ENCODE peak calls at places on chromosomes 11 and 22, in nine cellular contexts. W is MCF 10A; X is stimulated activated CD4-positive, alpha-beta T cell treated with anti-CD3 and anti-CD28 coated beads, Interleukin-12 subunit alpha, Interleukin-12 subunit beta, amount 100 ng/mL, for 4 hours; R is GM23248; V is cardiac fibroblast; K is heart left ventricle; B is activated naive CD8-positive, alpha-beta T cell treated with anti-CD3 and anti-CD28 coated beads, Interleukin-2, amount 50 U/mL, for 16 hours; N is M059J; L is HAP-1. A is an unnamed sample.

GRCh38 chr11:16685914-16686313 is 52.5 kb upstream of the C11orf58 start:
- DNase-seq in R (no peak), L (peak; percentile 53), X (no peak), V (no peak), K (no peak), N (no peak), B (no peak), W (no peak), A (no peak)

GRCh38 chr11:39570526-39570925 is 1888.9 kb downstream of the LRRC4C start:
- DNase-seq in B (no peak), L (no peak), R (no peak), N (peak; percentile 1), X (no peak), W (peak; percentile 0), V (no peak), K (no peak), A (no peak)

GRCh38 chr22:34914871-34915270 is 151.1 kb upstream of the ISX start:
- DNase-seq in V (no peak), L (no peak), R (no peak), K (no peak), W (no peak), N (no peak), B (no peak), X (no peak), A (no peak)

GRCh38 chr11:16013242-16013641 is 343.1 kb downstream of the SOX6 start:
- DNase-seq in V (no peak), B (no peak), K (no peak), W (no peak), R (no peak), X (no peak), L (no peak), N (no peak), A (no peak)

GRCh38 chr11:77207618-77208313 is 79.7 kb downstream of the MYO7A start:
- DNase-seq in B (no peak), X (no peak), N (no peak), K (no peak), W (no peak), L (no peak), V (peak; percentile 24), R (no peak), A (no peak)

GRCh38 chr22:23232094-23232905 is 52.0 kb downstream of the BCR start:
- DNase-seq in L (no peak), X (no peak), V (no peak), K (no peak), R (no peak), B (no peak), N (no peak), W (no peak), A (no peak)

GRCh38 chr11:64251986-64252837 is 882 bp downstream of the PLCB3 start:
- DNase-seq in K (peak; percentile 58), V (peak; percentile 57), W (peak; percentile 69), N (peak; percentile 58), R (peak; percentile 81), X (no peak), B (no peak), L (no peak), A (no peak)

GRCh38 chr11:11708256-11708655 is 86.5 kb upstream of the GALNT18 start:
- DNase-seq in N (no peak), W (no peak), L (no peak), X (no peak), R (peak; percentile 22), V (no peak), B (no peak), K (no peak), A (no peak)

GRCh38 chr11:117862753-117863152 is 13.7 kb downstream of the FXYD6 start:
- DNase-seq in K (no peak), W (no peak), V (no peak), N (no peak), X (no peak), L (no peak), R (no peak), B (no peak), A (no peak)

GRCh38 chr11:95081412-95081811 is 8.2 kb upstream of the ENDOD1 start:
- DNase-seq in N (no peak), K (peak; percentile 28), W (no peak), V (peak; percentile 45), R (no peak), B (no peak), X (no peak), L (no peak), A (no peak)

GRCh38 chr11:111814106-111814505 is 47.9 kb upstream of the PPP2R1B start:
- DNase-seq in R (no peak), L (no peak), K (no peak), V (no peak), N (peak; percentile 10), W (no peak), X (no peak), B (no peak), A (no peak)

GRCh38 chr11:76524461-76524860 is 79.6 kb downstream of the EMSY start:
- DNase-seq in L (no peak), X (no peak), R (no peak), W (peak; percentile 2), V (no peak), K (no peak), B (no peak), N (peak; percentile 80), A (no peak)

GRCh38 chr11:32385998-32386397 is 49.3 kb downstream of the WT1 start:
- DNase-seq in L (peak; percentile 35), K (peak; percentile 35), W (peak; percentile 65), R (peak; percentile 53), N (peak; percentile 72), B (no peak), V (peak; percentile 75), X (no peak), A (peak; percentile 11)

GRCh38 chr11:70606248-70606950 is 208.1 kb downstream of the CTTN start:
- DNase-seq in V (no peak), X (no peak), R (no peak), K (no peak), B (no peak), L (no peak), W (no peak), N (no peak), A (no peak)

GRCh38 chr22:23424031-23424430 is 156.1 kb downstream of the IGLL1 start:
- DNase-seq in L (no peak), B (no peak), V (no peak), R (no peak), K (no peak), W (no peak), N (no peak), X (no peak), A (no peak)

GRCh38 chr22:19876941-19877625 is 22.4 kb upstream of the GNB1L start:
- DNase-seq in X (no peak), R (no peak), L (no peak), W (no peak), N (no peak), B (no peak), V (no peak), K (no peak), A (no peak)

GRCh38 chr11:65911682-65912568 is 6.9 kb downstream of the C11orf68 start:
- DNase-seq in N (peak; percentile 99), L (peak; percentile 27), B (no peak), K (peak; percentile 57), X (no peak), V (peak; percentile 87), W (peak; percentile 90), R (peak; percentile 95), A (no peak)

GRCh38 chr11:7640826-7641225 is 32.5 kb downstream of the CYB5R2 start:
- DNase-seq in V (no peak), X (no peak), W (no peak), K (no peak), B (no peak), R (no peak), L (no peak), N (no peak), A (no peak)

GRCh38 chr11:14905104-14906033 is 13.3 kb upstream of the CYP2R1 start:
- DNase-seq in X (peak; percentile 50), R (peak; percentile 47), V (peak; percentile 47), N (peak; percentile 6), K (peak; percentile 44), L (no peak), B (peak; percentile 34), W (no peak), A (no peak)

GRCh38 chr11:62804310-62805043 is 763 bp downstream of the NXF1 start:
- DNase-seq in N (peak; percentile 53), V (peak; percentile 47), W (peak; percentile 21), X (no peak), L (no peak), B (no peak), K (no peak), R (peak; percentile 74), A (no peak)

GRCh38 chr11:33177676-33178336 is 16.5 kb upstream of the CSTF3 start:
- DNase-seq in B (no peak), N (no peak), L (no peak), K (no peak), R (no peak), V (peak; percentile 46), X (no peak), W (no peak), A (no peak)

GRCh38 chr11:617248-617911 is 1.6 kb upstream of the IRF7 start:
- DNase-seq in L (no peak), V (no peak), N (no peak), X (no peak), R (no peak), B (no peak), W (no peak), K (no peak), A (no peak)

GRCh38 chr22:45878901-45879551 is 97.9 kb downstream of the WNT7B start:
- DNase-seq in N (no peak), B (no peak), K (no peak), W (no peak), X (no peak), R (no peak), L (no peak), V (no peak), A (no peak)

GRCh38 chr11:73326929-73327811 is 19.1 kb downstream of the ARHGEF17 start:
- DNase-seq in R (peak; percentile 59), N (peak; percentile 81), K (no peak), B (no peak), L (no peak), W (peak; percentile 53), X (no peak), V (peak; percentile 57), A (no peak)

GRCh38 chr11:64843971-64844329 is 503 bp downstream of the CDC42BPG start:
- DNase-seq in B (no peak), K (no peak), R (no peak), L (no peak), X (no peak), V (no peak), N (no peak), W (no peak), A (no peak)

GRCh38 chr11:72669527-72669926 is 4.7 kb downstream of the PDE2A start:
- DNase-seq in X (no peak), K (no peak), R (peak; percentile 20), L (no peak), N (no peak), V (no peak), W (no peak), B (no peak), A (no peak)

GRCh38 chr11:101661559-101661958 is 77.8 kb upstream of the TRPC6 start:
- DNase-seq in V (no peak), K (no peak), N (no peak), X (no peak), W (no peak), L (no peak), R (no peak), B (no peak), A (no peak)

GRCh38 chr11:131691558-131692041 is 321.2 kb downstream of the NTM start:
- DNase-seq in X (peak; percentile 6), K (no peak), V (peak; percentile 41), N (no peak), B (no peak), W (no peak), R (peak; percentile 76), L (peak; percentile 2), A (no peak)

GRCh38 chr22:24953294-24954113 is 988 bp downstream of the KIAA1671 start:
- DNase-seq in X (no peak), K (peak; percentile 60), L (no peak), V (no peak), B (no peak), W (no peak), N (no peak), R (no peak), A (no peak)

GRCh38 chr22:30665266-30665665 is 2.4 kb downstream of the DUSP18 start:
- DNase-seq in K (no peak), V (no peak), W (no peak), R (no peak), L (no peak), N (no peak), X (no peak), B (no peak), A (no peak)

GRCh38 chr11:66957971-66958231 is 282 bp downstream of the PC start:
- DNase-seq in N (no peak), L (no peak), R (no peak), V (no peak), W (no peak), X (no peak), B (no peak), K (no peak), A (no peak)